ENCODE peak calls at places on chromosome 7, in five cellular contexts. O is cardiac fibroblast, T is body of pancreas, U is AG10803, I is mesothelial cell of epicardium. Z is an unnamed sample.

GRCh38 chr7:139651308-139651707 is 126.5 kb downstream of the HIPK2 start:
- DNase-seq in T (no peak), I (no peak), U (no peak), O (no peak), Z (no peak)

GRCh38 chr7:13442226-13442625 is 547.2 kb downstream of the ETV1 start:
- DNase-seq in O (no peak), T (no peak), I (no peak), U (peak), Z (no peak)

GRCh38 chr7:112049555-112049954 is 156.6 kb downstream of the DOCK4 start:
- DNase-seq in U (no peak), O (no peak), T (no peak), I (no peak), Z (no peak)

GRCh38 chr7:139798892-139799291 is 21.1 kb upstream of the HIPK2 start:
- DNase-seq in I (no peak), U (no peak), T (no peak), O (no peak), Z (no peak)

GRCh38 chr7:30433082-30433481 is 45.5 kb downstream of the NOD1 start:
- DNase-seq in O (peak), I (no peak), U (peak), T (peak), Z (no peak)

GRCh38 chr7:74606101-74606908 is 51.2 kb upstream of the GTF2I start:
- DNase-seq in I (no peak), O (no peak), U (no peak), T (peak), Z (no peak)

GRCh38 chr7:86762129-86762528 is 118.4 kb downstream of the GRM3 start:
- DNase-seq in U (no peak), O (no peak), T (no peak), I (no peak), Z (no peak)

GRCh38 chr7:66257481-66257880 is 52.3 kb downstream of the TPST1 start:
- DNase-seq in U (no peak), O (no peak), T (no peak), I (no peak), Z (no peak)

GRCh38 chr7:34104120-34104519 is 198.8 kb downstream of the BMPER start:
- DNase-seq in T (no peak), U (no peak), I (no peak), O (no peak), Z (no peak)

GRCh38 chr7:767941-768729 is 41.1 kb upstream of the PRKAR1B start:
- DNase-seq in T (no peak), O (no peak), I (no peak), U (peak), Z (no peak)

GRCh38 chr7:107890493-107890961 is 456 bp upstream of the DLD start:
- DNase-seq in T (no peak), O (no peak), U (no peak), I (no peak), Z (no peak)

GRCh38 chr7:26166681-26167266 is 14.8 kb downstream of the NFE2L3 start:
- DNase-seq in U (no peak), I (no peak), T (no peak), O (no peak), Z (no peak)

GRCh38 chr7:50304158-50304910 is at the start of gene IKZF1:
- DNase-seq in O (peak), U (no peak), T (peak), I (no peak), Z (peak)

GRCh38 chr7:711093-711966 is 15.2 kb upstream of the DNAAF5 start:
- DNase-seq in O (peak), U (no peak), T (no peak), I (no peak), Z (no peak)

GRCh38 chr7:85172530-85172941 is 14.3 kb downstream of the SEMA3D start:
- DNase-seq in U (peak), I (no peak), O (peak), T (no peak), Z (no peak)

GRCh38 chr7:108323305-108323832 is 132.9 kb downstream of the NRCAM start:
- DNase-seq in I (no peak), O (no peak), T (no peak), U (no peak), Z (no peak)

GRCh38 chr7:131371411-131371810 is 43.7 kb downstream of the MKLN1 start:
- DNase-seq in U (no peak), I (no peak), T (no peak), O (no peak), Z (no peak)

GRCh38 chr7:118580743-118581382 is 356.4 kb downstream of the ANKRD7 start:
- DNase-seq in U (no peak), O (no peak), T (no peak), I (no peak), Z (no peak)

GRCh38 chr7:18552311-18552916 is 56.9 kb downstream of the HDAC9 start:
- DNase-seq in U (no peak), T (no peak), I (no peak), O (no peak), Z (no peak)

GRCh38 chr7:150311711-150312110 is 11.4 kb upstream of the LRRC61 start:
- DNase-seq in U (peak), I (no peak), T (no peak), O (no peak), Z (no peak)

GRCh38 chr7:44801890-44802289 is 5.4 kb downstream of the PPIA start:
- DNase-seq in O (no peak), U (peak), T (no peak), I (no peak), Z (no peak)

GRCh38 chr7:51226042-51226755 is 90.4 kb downstream of the COBL start:
- DNase-seq in I (no peak), U (no peak), O (no peak), T (no peak), Z (no peak)

GRCh38 chr7:30411173-30411572 is 67.4 kb downstream of the NOD1 start:
- DNase-seq in U (no peak), O (no peak), I (no peak), T (no peak), Z (no peak)

GRCh38 chr7:21089653-21090052 is 303.0 kb upstream of the SP8 start:
- DNase-seq in T (no peak), O (no peak), U (no peak), I (no peak), Z (no peak)
- TF ChIP-seq CTCF in T (no peak), O (no peak), U (no peak), I (no peak), Z (no peak)

GRCh38 chr7:128530855-128531104 is 54.2 kb downstream of the METTL2B start:
- DNase-seq in O (no peak), T (no peak), U (no peak), I (no peak), Z (no peak)
- TF ChIP-seq CTCF in O (no peak), T (no peak), U (no peak), I (no peak), Z (no peak)

GRCh38 chr7:68309271-68309670 is 1289.0 kb upstream of the AUTS2 start:
- DNase-seq in U (no peak), T (no peak), I (no peak), O (no peak), Z (no peak)
- TF ChIP-seq CTCF in U (no peak), T (no peak), I (no peak), O (no peak), Z (no peak)

DNA sequence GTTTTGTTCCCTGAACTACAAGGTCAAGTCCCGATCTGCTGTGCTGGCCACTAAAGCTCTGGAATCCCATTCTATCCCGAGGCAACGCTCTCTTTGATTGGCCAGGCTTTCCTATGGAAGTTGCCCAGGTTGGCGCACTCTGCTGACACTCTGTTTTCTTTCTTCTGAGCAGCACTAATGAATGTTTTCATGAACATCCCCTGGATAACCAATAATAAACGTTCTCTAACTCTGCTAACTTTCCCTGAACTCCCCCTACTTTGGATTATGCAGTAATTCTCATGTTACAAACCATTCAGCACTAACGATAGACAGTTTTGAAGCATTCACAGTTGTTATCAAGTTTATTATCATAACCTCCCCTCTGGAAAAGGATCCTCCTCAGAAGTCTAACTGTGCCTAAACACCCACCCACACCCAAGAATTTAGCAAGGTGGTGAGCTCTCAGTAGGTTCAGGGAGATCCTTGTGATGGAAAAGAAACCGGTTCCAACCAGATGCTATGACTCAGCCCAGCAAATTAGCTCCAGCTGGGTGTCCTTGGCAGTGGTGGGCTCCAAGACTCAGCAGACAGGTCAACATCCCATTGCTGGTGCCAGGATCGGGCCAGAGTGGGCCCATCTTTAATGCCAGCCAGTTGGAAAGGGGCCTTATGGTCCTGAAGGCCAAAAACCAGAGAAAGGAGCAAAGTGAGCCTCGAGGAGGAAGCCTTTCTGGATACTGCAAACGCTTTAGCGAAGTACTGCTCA is 68.4 kb downstream of the CREB3L2 start:
- DNase-seq in I (no peak), U (peak), T (peak), O (peak), Z (no peak)
- TF ChIP-seq CTCF in I (no peak), U (no peak), T (no peak), O (no peak), Z (no peak)

GRCh38 chr7:16669581-16669980 is 23.6 kb downstream of the BZW2 start:
- DNase-seq in T (no peak), U (peak), O (peak), I (no peak), Z (no peak)

GRCh38 chr7:16667355-16667754 is 21.4 kb downstream of the BZW2 start:
- DNase-seq in U (no peak), O (no peak), T (no peak), I (no peak), Z (no peak)

GRCh38 chr7:16670021-16670420 is 24.0 kb downstream of the BZW2 start:
- DNase-seq in O (peak), T (no peak), U (peak), I (no peak), Z (no peak)

GRCh38 chr7:16668978-16669377 is 23.0 kb downstream of the BZW2 start:
- DNase-seq in T (no peak), U (peak), I (no peak), O (peak), Z (no peak)

DNA sequence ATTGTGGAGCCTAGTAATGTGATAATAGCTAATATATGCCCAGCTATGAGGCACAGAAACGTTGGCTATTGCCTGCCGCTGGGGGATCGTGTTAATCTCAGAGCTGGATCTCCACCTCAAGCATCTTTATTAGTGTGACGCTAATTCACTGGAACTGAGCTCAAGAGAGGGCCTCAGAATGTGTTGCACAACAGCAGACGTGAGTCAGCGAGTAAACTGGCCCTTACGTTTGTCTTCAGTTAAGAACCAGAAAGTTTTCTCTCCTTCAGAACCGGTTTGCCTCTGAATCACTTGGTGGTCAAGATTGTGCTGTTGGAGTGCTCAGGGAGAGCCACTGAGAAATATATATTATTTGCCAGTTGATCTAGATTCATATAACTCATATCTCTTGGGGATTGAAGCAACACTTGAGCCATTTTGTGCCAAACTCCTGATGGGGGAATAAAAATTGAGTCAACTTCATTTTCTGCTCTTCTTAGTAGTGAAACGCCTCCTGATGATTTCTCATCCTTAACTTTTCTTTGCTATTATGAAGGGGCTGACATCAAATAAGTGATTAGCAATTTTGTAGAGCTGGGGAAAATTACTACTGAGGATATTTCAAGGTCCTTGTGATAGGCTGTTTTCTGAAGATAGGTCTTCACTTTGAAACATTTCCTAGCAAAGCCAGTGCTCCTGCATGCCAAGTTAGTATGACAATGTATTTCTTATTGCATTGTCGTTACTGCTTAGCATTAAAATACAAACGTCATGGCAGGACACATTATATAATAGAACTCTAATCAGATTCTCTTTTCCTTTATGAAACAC is 22.3 kb downstream of the BZW2 start:
- DNase-seq in I (no peak), O (peak), T (peak), U (peak), Z (no peak)
- TF ChIP-seq CTCF in I (no peak), O (peak), T (no peak), U (peak), Z (no peak)

Z was measured in natural killer cell.